ENCODE peak calls at places on chromosomes 1 and 21, in ten cellular contexts. Q is effector CD4-positive, alpha-beta T cell; M is pulmonary artery endothelial cell; F is PC-3; I is aorta; G is T-helper 17 cell; Z is CD4-positive, CD25-positive, alpha-beta regulatory T cell; T is hippocampal formation; N is ovary; U is activated T-helper 1 cell treated with anti-CD3 and anti-CD28 coated beads, Interleukin-2, amount 50 U/mL, for 16 hours. K is an unnamed sample.

GRCh38 chr1:167440776-167441175 is 77.6 kb downstream of the CD247 start:
- DNase-seq in F (no peak), I (no peak), Q (no peak), T (no peak), M (no peak), Z (no peak), N (no peak), G (no peak), U (no peak), K (no peak)

GRCh38 chr1:165288301-165289120 is 68.0 kb downstream of the LMX1A start:
- DNase-seq in T (no peak), I (no peak), F (peak), M (no peak), U (no peak), Z (no peak), N (no peak), Q (no peak), G (no peak), K (no peak)

GRCh38 chr1:209409786-209410185 is 173.7 kb upstream of the CAMK1G start:
- DNase-seq in N (no peak), U (no peak), T (no peak), I (no peak), Q (no peak), Z (no peak), G (no peak), M (no peak), F (peak), K (no peak)

GRCh38 chr1:168687796-168688195 is 41.2 kb downstream of the DPT start:
- DNase-seq in I (no peak), N (no peak), T (no peak), F (peak), Q (no peak), Z (no peak), U (no peak), G (no peak), M (no peak), K (no peak)

GRCh38 chr21:38840456-38841129 is 34.9 kb downstream of the ETS2 start:
- DNase-seq in U (no peak), M (no peak), G (no peak), Z (no peak), T (no peak), F (no peak), N (no peak), Q (no peak), I (no peak), K (no peak)

GRCh38 chr1:220755316-220755715 is 7.2 kb downstream of the MTARC2 start:
- DNase-seq in T (no peak), I (no peak), G (no peak), N (no peak), M (no peak), Q (no peak), U (no peak), Z (no peak), F (no peak), K (no peak)

GRCh38 chr1:165073402-165074007 is 283.0 kb downstream of the LMX1A start:
- DNase-seq in G (no peak), T (peak), I (no peak), U (no peak), N (no peak), M (peak), Q (no peak), F (peak), Z (no peak), K (no peak)

GRCh38 chr1:53135735-53136114 is 6.7 kb downstream of the SLC1A7 start:
- DNase-seq in T (no peak), G (no peak), Z (no peak), I (no peak), M (no peak), U (no peak), N (no peak), Q (no peak), F (peak), K (no peak)

GRCh38 chr1:46401514-46401913 is 7.4 kb downstream of the FAAH start:
- DNase-seq in M (no peak), T (no peak), G (no peak), N (no peak), U (no peak), Q (no peak), Z (no peak), F (no peak), I (no peak), K (no peak)

GRCh38 chr1:22547818-22548454 is 15.4 kb upstream of the EPHA8 start:
- DNase-seq in I (no peak), Q (no peak), M (no peak), N (no peak), U (no peak), G (no peak), F (no peak), T (no peak), Z (no peak), K (no peak)

GRCh38 chr21:36193200-36193599 is 36.6 kb downstream of the DOP1B start:
- DNase-seq in F (peak), Q (no peak), M (no peak), T (no peak), N (no peak), U (no peak), G (no peak), Z (no peak), I (no peak), K (no peak)

GRCh38 chr1:230326971-230327891 is 98.9 kb downstream of the PGBD5 start:
- DNase-seq in F (no peak), U (no peak), Z (no peak), M (no peak), I (peak), G (no peak), N (peak), T (no peak), Q (no peak), K (no peak)

GRCh38 chr1:77476460-77476859 is 194.6 kb downstream of the AK5 start:
- DNase-seq in F (no peak), U (no peak), M (no peak), G (no peak), Q (no peak), I (no peak), Z (no peak), N (no peak), T (no peak), K (no peak)

K was measured in left cardiac atrium.